ENCODE peak calls at places on chromosomes 4 and X, in five cellular contexts. One of them, this sample, is unnamed.

GRCh38 chr4:153018031-153018430 is 81.9 kb downstream of the FHDC1 start:
- DNase-seq in IMR-90: no peak
- DNase-seq in right lobe of liver: no peak
- DNase-seq in transverse colon: no peak
- DNase-seq in tibial nerve: no peak
- DNase-seq in this sample: no peak

GRCh38 chr4:155759372-155760252 is 791 bp downstream of the GUCY1B1 start:
- DNase-seq in IMR-90: peak; percentile 16
- DNase-seq in right lobe of liver: peak; percentile 61
- DNase-seq in transverse colon: peak; percentile 23
- DNase-seq in tibial nerve: no peak
- DNase-seq in this sample: peak; percentile 68

GRCh38 chrX:9542765-9543119 is 77.9 kb downstream of the TBL1X start:
- DNase-seq in IMR-90: no peak
- DNase-seq in right lobe of liver: no peak
- DNase-seq in transverse colon: no peak
- DNase-seq in tibial nerve: no peak
- DNase-seq in this sample: no peak

GRCh38 chrX:136162827-136163427 is 15.6 kb downstream of the FHL1 start:
- DNase-seq in IMR-90: peak; percentile 43
- DNase-seq in right lobe of liver: peak; percentile 52
- DNase-seq in transverse colon: peak; percentile 66
- DNase-seq in tibial nerve: no peak
- DNase-seq in this sample: peak; percentile 31

GRCh38 chr4:118826723-118827444 is 9.0 kb downstream of the SEC24D start:
- DNase-seq in IMR-90: no peak
- DNase-seq in right lobe of liver: peak; percentile 95
- DNase-seq in transverse colon: no peak
- DNase-seq in tibial nerve: no peak
- DNase-seq in this sample: no peak

GRCh38 chr4:94595880-94596483 is 144.2 kb downstream of the PDLIM5 start:
- DNase-seq in IMR-90: peak; percentile 74
- DNase-seq in right lobe of liver: no peak
- DNase-seq in transverse colon: no peak
- DNase-seq in tibial nerve: no peak
- DNase-seq in this sample: no peak

GRCh38 chrX:115592997-115593734 is 32.2 kb downstream of the PLS3 start:
- DNase-seq in IMR-90: peak; percentile 56
- DNase-seq in right lobe of liver: no peak
- DNase-seq in transverse colon: no peak
- DNase-seq in tibial nerve: no peak
- DNase-seq in this sample: no peak

GRCh38 chr4:39697740-39698423 is at the start of gene UBE2K:
- DNase-seq in IMR-90: peak; percentile 82
- DNase-seq in right lobe of liver: peak; percentile 93
- DNase-seq in transverse colon: peak; percentile 91
- DNase-seq in tibial nerve: peak; percentile 64
- DNase-seq in this sample: peak; percentile 91

GRCh38 chrX:134144231-134144630 is 92.8 kb upstream of the CCDC160 start:
- DNase-seq in IMR-90: peak; percentile 1
- DNase-seq in right lobe of liver: no peak
- DNase-seq in transverse colon: no peak
- DNase-seq in tibial nerve: no peak
- DNase-seq in this sample: no peak

GRCh38 chr4:181693517-181693916 is 549.7 kb upstream of the TENM3 start:
- DNase-seq in IMR-90: no peak
- DNase-seq in right lobe of liver: no peak
- DNase-seq in transverse colon: no peak
- DNase-seq in tibial nerve: no peak
- DNase-seq in this sample: no peak

GRCh38 chr4:94489075-94489474 is 37.3 kb downstream of the PDLIM5 start:
- DNase-seq in IMR-90: no peak
- DNase-seq in right lobe of liver: no peak
- DNase-seq in transverse colon: no peak
- DNase-seq in tibial nerve: no peak
- DNase-seq in this sample: no peak

GRCh38 chr4:8709050-8709728 is 116.6 kb downstream of the CPZ start:
- DNase-seq in IMR-90: no peak
- DNase-seq in right lobe of liver: peak; percentile 25
- DNase-seq in transverse colon: peak; percentile 3
- DNase-seq in tibial nerve: no peak
- DNase-seq in this sample: no peak

GRCh38 chr4:109738104-109738872 is 8.4 kb upstream of the PLA2G12A start:
- DNase-seq in IMR-90: no peak
- DNase-seq in right lobe of liver: no peak
- DNase-seq in transverse colon: no peak
- DNase-seq in tibial nerve: no peak
- DNase-seq in this sample: no peak

GRCh38 chr4:87853108-87853507 is 20.3 kb downstream of the MEPE start:
- DNase-seq in IMR-90: peak; percentile 51
- DNase-seq in right lobe of liver: no peak
- DNase-seq in transverse colon: no peak
- DNase-seq in tibial nerve: peak; percentile 34
- DNase-seq in this sample: no peak

GRCh38 chrX:69123481-69123880 is 41.8 kb downstream of the PJA1 start:
- DNase-seq in IMR-90: no peak
- DNase-seq in right lobe of liver: no peak
- DNase-seq in transverse colon: no peak
- DNase-seq in tibial nerve: no peak
- DNase-seq in this sample: no peak

GRCh38 chr4:38757945-38758344 is 24.8 kb downstream of the TLR10 start:
- DNase-seq in IMR-90: no peak
- DNase-seq in right lobe of liver: no peak
- DNase-seq in transverse colon: peak; percentile 26
- DNase-seq in tibial nerve: no peak
- DNase-seq in this sample: no peak

GRCh38 chr4:154928640-154929257 is 147.7 kb downstream of the RBM46 start:
- DNase-seq in IMR-90: peak; percentile 55
- DNase-seq in right lobe of liver: no peak
- DNase-seq in transverse colon: no peak
- DNase-seq in tibial nerve: no peak
- DNase-seq in this sample: no peak

GRCh38 chrX:68508799-68509198 is 9.9 kb downstream of the YIPF6 start:
- DNase-seq in IMR-90: no peak
- DNase-seq in right lobe of liver: no peak
- DNase-seq in transverse colon: no peak
- DNase-seq in tibial nerve: no peak
- DNase-seq in this sample: no peak

GRCh38 chrX:74250574-74250973 is 53.4 kb upstream of the ZCCHC13 start:
- DNase-seq in IMR-90: no peak
- DNase-seq in right lobe of liver: no peak
- DNase-seq in transverse colon: no peak
- DNase-seq in tibial nerve: no peak
- DNase-seq in this sample: no peak

GRCh38 chrX:152865232-152865920 is 32.5 kb upstream of the ZNF185 start:
- DNase-seq in IMR-90: no peak
- DNase-seq in right lobe of liver: no peak
- DNase-seq in transverse colon: no peak
- DNase-seq in tibial nerve: peak; percentile 4
- DNase-seq in this sample: peak; percentile 12

GRCh38 chr4:182770969-182771330 is 146.2 kb downstream of the DCTD start:
- DNase-seq in IMR-90: peak; percentile 12
- DNase-seq in right lobe of liver: no peak
- DNase-seq in transverse colon: no peak
- DNase-seq in tibial nerve: no peak
- DNase-seq in this sample: no peak

GRCh38 chrX:130174051-130174704 is 2.4 kb downstream of the RAB33A start:
- DNase-seq in IMR-90: peak; percentile 81
- DNase-seq in right lobe of liver: peak; percentile 55
- DNase-seq in transverse colon: no peak
- DNase-seq in tibial nerve: peak; percentile 36
- DNase-seq in this sample: no peak

GRCh38 chrX:33721927-33722326 is 410.2 kb downstream of the FAM47A start:
- DNase-seq in IMR-90: no peak
- DNase-seq in right lobe of liver: no peak
- DNase-seq in transverse colon: no peak
- DNase-seq in tibial nerve: no peak
- DNase-seq in this sample: no peak

GRCh38 chr4:82437285-82438005 is 7.1 kb downstream of the ENOPH1 start:
- DNase-seq in IMR-90: peak; percentile 44
- DNase-seq in right lobe of liver: no peak
- DNase-seq in transverse colon: no peak
- DNase-seq in tibial nerve: no peak
- DNase-seq in this sample: no peak

GRCh38 chr4:24768604-24769003 is 26.8 kb upstream of the SOD3 start:
- DNase-seq in IMR-90: no peak
- DNase-seq in right lobe of liver: no peak
- DNase-seq in transverse colon: no peak
- DNase-seq in tibial nerve: no peak
- DNase-seq in this sample: no peak

GRCh38 chr4:81466841-81467671 is 4.7 kb downstream of the RASGEF1B start:
- DNase-seq in IMR-90: peak; percentile 66
- DNase-seq in right lobe of liver: peak; percentile 65
- DNase-seq in transverse colon: peak; percentile 84
- DNase-seq in tibial nerve: peak; percentile 94
- DNase-seq in this sample: peak; percentile 23

GRCh38 chr4:8157944-8158709 is 486 bp downstream of the ABLIM2 start:
- DNase-seq in IMR-90: no peak
- DNase-seq in right lobe of liver: no peak
- DNase-seq in transverse colon: peak; percentile 16
- DNase-seq in tibial nerve: no peak
- DNase-seq in this sample: no peak

GRCh38 chrX:97294016-97294415 is 410.3 kb downstream of the RPA4 start:
- DNase-seq in IMR-90: no peak
- DNase-seq in right lobe of liver: no peak
- DNase-seq in transverse colon: no peak
- DNase-seq in tibial nerve: no peak
- DNase-seq in this sample: no peak

GRCh38 chrX:97295954-97296353 is 412.2 kb downstream of the RPA4 start:
- DNase-seq in IMR-90: no peak
- DNase-seq in right lobe of liver: no peak
- DNase-seq in transverse colon: no peak
- DNase-seq in tibial nerve: no peak
- DNase-seq in this sample: no peak

GRCh38 chrX:97284531-97284930 is 400.8 kb downstream of the RPA4 start:
- DNase-seq in IMR-90: no peak
- DNase-seq in right lobe of liver: no peak
- DNase-seq in transverse colon: no peak
- DNase-seq in tibial nerve: no peak
- DNase-seq in this sample: no peak

DNA sequence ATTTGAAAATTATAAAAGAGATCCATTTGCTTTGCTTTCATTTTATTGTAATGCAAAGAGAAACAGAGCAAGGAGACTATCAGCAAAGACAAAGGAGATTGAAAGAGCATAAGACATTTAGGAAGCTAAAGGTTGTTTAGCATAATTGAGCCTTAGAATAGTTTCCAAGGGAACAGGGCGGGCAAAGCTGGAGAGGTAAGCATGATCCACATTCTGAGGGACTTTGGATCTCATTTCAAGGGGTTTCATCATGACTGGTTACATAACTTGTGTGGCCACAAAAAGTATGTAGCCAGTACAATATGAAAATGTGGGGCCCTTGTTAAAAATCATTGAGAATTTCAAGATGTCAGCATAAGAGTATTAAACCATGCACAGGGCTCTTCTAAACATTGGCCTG is 406.5 kb downstream of the RPA4 start:
- DNase-seq in IMR-90: no peak
- DNase-seq in right lobe of liver: no peak
- DNase-seq in transverse colon: no peak
- DNase-seq in tibial nerve: no peak
- DNase-seq in this sample: no peak
- H3K36me3 ChIP-seq in IMR-90: no peaks in the 10 kb centered on the region
- H3K36me3 ChIP-seq in right lobe of liver: no peaks in the 10 kb centered on the region
- H3K36me3 ChIP-seq in transverse colon: no peaks in the 10 kb centered on the region
- H3K36me3 ChIP-seq in tibial nerve: no peaks in the 10 kb centered on the region
- H3K36me3 ChIP-seq in this sample: no peaks in the 10 kb centered on the region

DNA sequence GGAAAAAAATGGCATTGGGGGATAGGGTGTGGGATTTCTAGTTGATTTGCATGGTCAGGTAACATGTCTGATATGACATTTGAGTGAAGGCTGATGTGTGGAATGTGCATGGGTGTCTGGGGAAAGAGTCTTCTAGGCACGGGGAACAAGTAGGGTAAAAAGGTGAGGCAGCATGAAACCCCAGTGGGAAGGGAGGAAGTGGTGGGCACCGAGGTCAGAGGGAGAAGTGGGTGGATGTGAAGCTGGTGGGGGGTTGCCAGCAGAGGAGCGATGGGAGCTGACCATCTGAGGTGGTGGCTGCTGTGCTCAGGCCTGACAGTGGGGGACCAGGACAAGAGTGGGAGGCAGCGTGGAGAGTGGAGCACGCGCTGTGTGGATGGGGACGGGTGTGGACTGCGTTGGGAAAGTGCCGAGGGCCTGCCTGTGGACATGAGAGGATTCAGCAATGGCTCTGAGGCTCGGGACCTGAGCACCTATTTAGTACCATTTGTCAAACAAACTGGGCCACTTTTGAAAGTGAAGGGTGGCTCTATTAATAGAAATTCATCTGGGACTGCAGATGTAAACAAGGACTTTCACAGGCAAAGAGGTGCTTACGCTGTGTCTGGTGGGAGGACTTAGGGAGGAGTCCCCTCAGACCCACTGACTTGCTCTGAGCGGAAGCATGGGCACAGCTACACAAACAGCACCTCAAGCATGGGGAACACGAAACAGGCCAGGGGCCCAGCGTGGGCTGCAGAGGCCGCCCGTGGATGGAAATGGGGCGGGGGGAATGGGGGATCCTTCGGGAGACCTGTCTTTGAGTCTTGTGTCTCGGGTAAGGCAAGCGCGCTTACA is 16.7 kb upstream of the S100P start:
- DNase-seq in IMR-90: no peak
- DNase-seq in right lobe of liver: no peak
- DNase-seq in transverse colon: no peak
- DNase-seq in tibial nerve: no peak
- DNase-seq in this sample: no peak
- TF ChIP-seq POLR2A in IMR-90: no peak
- TF ChIP-seq POLR2A in right lobe of liver: no peak
- TF ChIP-seq POLR2A in transverse colon: no peak
- TF ChIP-seq POLR2A in tibial nerve: no peak
- TF ChIP-seq POLR2A in this sample: no peak

GRCh38 chrX:154366666-154367055 is 7.8 kb downstream of the FLNA start:
- DNase-seq in IMR-90: no peak
- DNase-seq in right lobe of liver: peak; percentile 79
- DNase-seq in transverse colon: no peak
- DNase-seq in tibial nerve: no peak
- DNase-seq in this sample: no peak

GRCh38 chrX:154365052-154365600 is 9.3 kb downstream of the FLNA start:
- DNase-seq in IMR-90: no peak
- DNase-seq in right lobe of liver: no peak
- DNase-seq in transverse colon: no peak
- DNase-seq in tibial nerve: no peak
- DNase-seq in this sample: no peak

GRCh38 chrX:154367474-154368308 is 6.7 kb downstream of the FLNA start:
- DNase-seq in IMR-90: no peak
- DNase-seq in right lobe of liver: no peak
- DNase-seq in transverse colon: no peak
- DNase-seq in tibial nerve: no peak
- DNase-seq in this sample: no peak

GRCh38 chrX:154363706-154364439 is 10.6 kb downstream of the FLNA start:
- DNase-seq in IMR-90: no peak
- DNase-seq in right lobe of liver: no peak
- DNase-seq in transverse colon: no peak
- DNase-seq in tibial nerve: no peak
- DNase-seq in this sample: no peak

GRCh38 chrX:154365997-154366665 is 8.3 kb downstream of the FLNA start:
- DNase-seq in IMR-90: no peak
- DNase-seq in right lobe of liver: no peak
- DNase-seq in transverse colon: no peak
- DNase-seq in tibial nerve: no peak
- DNase-seq in this sample: no peak
- H3K36me3 ChIP-seq in IMR-90: peaks cover 80% of the 10 kb centered on the region
- H3K36me3 ChIP-seq in right lobe of liver: no peaks in the 10 kb centered on the region
- H3K36me3 ChIP-seq in transverse colon: no peaks in the 10 kb centered on the region
- H3K36me3 ChIP-seq in tibial nerve: no peaks in the 10 kb centered on the region
- H3K36me3 ChIP-seq in this sample: no peaks in the 10 kb centered on the region

GRCh38 chr4:682490-683172 is 6.3 kb downstream of the SLC49A3 start:
- DNase-seq in IMR-90: no peak
- DNase-seq in right lobe of liver: no peak
- DNase-seq in transverse colon: peak; percentile 37
- DNase-seq in tibial nerve: no peak
- DNase-seq in this sample: peak; percentile 30
- TF ChIP-seq POLR2A in IMR-90: no peak
- TF ChIP-seq POLR2A in right lobe of liver: no peak
- TF ChIP-seq POLR2A in transverse colon: no peak
- TF ChIP-seq POLR2A in tibial nerve: no peak
- TF ChIP-seq POLR2A in this sample: no peak